ENCODE peak calls at places on chromosomes 16 and 17, in nine cellular contexts. E is CD8-positive, alpha-beta T cell; K is Panc1; J is coronary artery; V is AG04450; O is HCT116; D is cardiac muscle cell; X is heart right ventricle; B is suprapubic skin. M is an unnamed sample.
A peak's percentile ranks its signal among the peaks of the same experiment; 100 is the strongest.

GRCh38 chr16:57679016-57679415 is 10.9 kb downstream of the ADGRG3 start:
- DNase-seq in K (no peak), B (peak; percentile 41), J (no peak), X (no peak), V (no peak), D (no peak), O (no peak), E (no peak), M (no peak)

GRCh38 chr16:75836377-75837010 is 110.2 kb upstream of the CPHXL start:
- DNase-seq in X (no peak), B (no peak), J (no peak), D (no peak), K (no peak), O (no peak), V (no peak), E (no peak), M (no peak)

GRCh38 chr17:31919802-31920525 is 16.8 kb upstream of the SUZ12 start:
- DNase-seq in D (peak; percentile 41), K (no peak), X (no peak), E (no peak), V (peak; percentile 34), J (no peak), O (no peak), B (no peak), M (no peak)

GRCh38 chr16:29663829-29664132 is 734 bp downstream of the SPN start:
- DNase-seq in X (no peak), D (no peak), J (no peak), O (no peak), E (peak; percentile 23), K (no peak), B (no peak), V (no peak), M (no peak)

GRCh38 chr17:17712268-17712924 is 31.1 kb downstream of the RAI1 start:
- DNase-seq in E (no peak), X (no peak), B (no peak), K (no peak), V (peak; percentile 80), J (no peak), O (no peak), D (peak; percentile 76), M (no peak)

GRCh38 chr16:66484453-66485213 is 57.5 kb downstream of the BEAN1 start:
- DNase-seq in B (peak; percentile 48), X (no peak), K (no peak), D (no peak), J (peak; percentile 67), O (no peak), V (no peak), E (no peak), M (peak; percentile 61)

GRCh38 chr16:66426112-66427035 is 721 bp upstream of the BEAN1 start:
- DNase-seq in V (no peak), J (no peak), E (no peak), D (peak; percentile 25), B (no peak), O (no peak), K (no peak), X (no peak), M (no peak)

GRCh38 chr17:6530324-6530920 is 25.9 kb downstream of the PITPNM3 start:
- DNase-seq in K (no peak), B (no peak), E (no peak), O (no peak), D (no peak), J (peak; percentile 41), X (no peak), V (no peak), M (no peak)

GRCh38 chr16:4361033-4361943 is 10.2 kb upstream of the PAM16 start:
- DNase-seq in D (no peak), J (no peak), O (no peak), B (no peak), V (no peak), X (no peak), E (no peak), K (no peak), M (no peak)

GRCh38 chr16:24668481-24669001 is 60.9 kb upstream of the TNRC6A start:
- DNase-seq in X (peak; percentile 10), D (peak; percentile 36), O (no peak), V (no peak), B (no peak), K (no peak), E (no peak), J (no peak), M (peak; percentile 33)

GRCh38 chr17:510223-510917 is 157.8 kb upstream of the RPH3AL start:
- DNase-seq in E (no peak), D (no peak), B (no peak), K (no peak), O (no peak), J (no peak), V (no peak), X (no peak), M (no peak)

GRCh38 chr16:20755238-20755637 is 8.6 kb upstream of the ACSM3 start:
- DNase-seq in J (no peak), K (no peak), D (no peak), B (no peak), V (no peak), X (no peak), O (no peak), E (no peak), M (no peak)

GRCh38 chr16:10950393-10950792 is 6.0 kb downstream of the CLEC16A start:
- DNase-seq in B (no peak), E (no peak), X (no peak), V (no peak), K (no peak), J (no peak), D (no peak), O (no peak), M (no peak)

GRCh38 chr16:85945424-85945751 is 46.4 kb downstream of the IRF8 start:
- DNase-seq in K (no peak), B (no peak), E (no peak), V (no peak), D (no peak), O (no peak), J (no peak), X (no peak), M (no peak)

GRCh38 chr16:88476203-88476602 is 23.1 kb downstream of the ZFPM1 start:
- DNase-seq in K (no peak), B (no peak), E (no peak), J (no peak), D (no peak), X (no peak), O (no peak), V (no peak), M (no peak)

GRCh38 chr16:27401768-27402568 is at the start of gene IL21R:
- DNase-seq in X (peak; percentile 61), V (no peak), D (peak; percentile 69), K (no peak), J (peak; percentile 68), O (no peak), B (no peak), E (peak; percentile 97), M (peak; percentile 40)

GRCh38 chr17:4433515-4434031 is at the start of gene SPNS3:
- DNase-seq in B (no peak), D (no peak), O (no peak), K (no peak), J (no peak), E (peak; percentile 41), V (no peak), X (no peak), M (no peak)

GRCh38 chr17:39118674-39119419 is 32.6 kb downstream of the PLXDC1 start:
- DNase-seq in B (no peak), V (no peak), K (no peak), E (no peak), X (no peak), O (no peak), J (no peak), D (no peak), M (no peak)

GRCh38 chr16:49970818-49971431 is 54.1 kb upstream of the CNEP1R1 start:
- DNase-seq in B (no peak), E (no peak), J (no peak), D (no peak), X (no peak), K (no peak), V (no peak), O (no peak), M (no peak)

GRCh38 chr16:67421030-67421429 is 4.8 kb upstream of the ZDHHC1 start:
- DNase-seq in B (no peak), X (no peak), E (no peak), O (no peak), D (no peak), J (no peak), V (no peak), K (no peak), M (no peak)

GRCh38 chr16:23432176-23433128 is 20.5 kb downstream of the COG7 start:
- DNase-seq in K (no peak), J (no peak), D (no peak), O (no peak), V (no peak), B (no peak), X (no peak), E (no peak), M (no peak)
- TF ChIP-seq CTCF in K (no peak), J (no peak), D (no peak), O (no peak), V (no peak), B (no peak), X (no peak), E (no peak), M (no peak)

DNA sequence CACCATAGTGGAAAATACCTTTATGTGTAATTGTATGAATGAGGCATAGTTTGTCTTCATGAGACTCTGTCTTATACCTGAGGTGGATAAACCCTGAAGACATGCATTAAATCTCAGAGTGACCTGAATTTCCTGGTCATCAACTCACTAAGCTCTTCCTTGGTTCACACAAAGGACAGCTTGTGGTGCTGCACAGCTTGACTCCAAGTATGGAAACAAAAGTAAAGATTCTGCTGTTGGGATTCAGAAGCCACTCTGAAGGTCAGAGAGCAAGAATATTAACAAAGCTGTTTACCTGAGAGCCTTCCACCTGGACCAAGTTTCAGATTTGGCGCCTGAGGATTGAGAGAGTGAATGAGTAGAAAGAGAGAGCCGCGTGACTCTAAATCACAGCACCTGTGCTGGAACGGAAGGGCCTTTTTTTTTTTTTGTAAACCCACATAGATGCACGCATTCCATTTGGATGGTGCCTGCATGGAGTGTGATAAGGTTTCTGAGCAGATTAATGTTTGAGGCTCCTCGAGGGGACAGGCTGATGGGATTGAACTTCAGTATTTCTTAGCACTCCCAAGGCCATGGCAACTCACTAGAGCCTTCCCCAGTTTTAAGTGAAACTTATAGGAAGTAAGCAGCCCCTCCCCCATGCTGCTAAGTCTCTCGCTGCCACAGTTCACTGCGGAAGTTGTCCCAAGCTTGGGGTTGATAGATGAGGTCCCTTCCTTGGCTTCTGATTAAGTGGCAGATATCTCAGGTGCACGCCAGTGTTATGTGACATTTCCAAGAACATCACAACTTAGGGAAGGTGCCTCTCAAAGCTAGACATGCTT is 28.7 kb downstream of the CALB2 start:
- DNase-seq in D (no peak), X (no peak), J (no peak), B (no peak), E (no peak), V (no peak), K (no peak), O (no peak), M (no peak)
- H3K4me3 ChIP-seq in D (no peak overlapping the region), X (no peak overlapping the region), J (no peak overlapping the region), B (no peak overlapping the region), E (no peak overlapping the region), V (no peak overlapping the region), K (no peak overlapping the region), O (no peak overlapping the region), M (no peak overlapping the region)

GRCh38 chr17:20944014-20944905 is 98.6 kb downstream of the USP22 start:
- DNase-seq in D (no peak), B (no peak), J (no peak), O (peak; percentile 36), K (no peak), V (no peak), X (no peak), E (peak; percentile 19), M (no peak)
- TF ChIP-seq CTCF in D (no peak), B (peak; percentile 38), J (no peak), O (peak; percentile 72), K (peak; percentile 61), V (no peak), X (no peak), E (no peak), M (no peak)

GRCh38 chr17:48610282-48611211 is at the start of gene HOXB7:
- DNase-seq in K (no peak), V (no peak), E (peak; percentile 51), J (no peak), X (peak; percentile 27), B (peak; percentile 91), O (no peak), D (no peak), M (peak; percentile 86)
- H3K4me3 ChIP-seq in K (peak within 1 kb of the TSS; percentile 68), V (peak within 1 kb of the TSS; percentile 67), E (peak within 1 kb of the TSS; percentile 90), J (peak within 1 kb of the TSS; percentile 55), X (peak within 1 kb of the TSS; percentile 4), B (peak within 1 kb of the TSS; percentile 88), O (peak within 1 kb of the TSS; percentile 90), D (peak within 1 kb of the TSS; percentile 41), M (peak within 1 kb of the TSS; percentile 86)

M was measured in ascending aorta.